ENCODE peak calls at places on chromosomes 12 and 14, in nine cellular contexts. M is lower lobe of right lung, I is SK-N-SH, X is ovary, E is RWPE2, J is heart left ventricle, Q is transverse colon, R is PC-3, U is cardiac fibroblast. N is an unnamed sample.

GRCh38 chr12:125418902-125419564 is 353.8 kb downstream of the AACS start:
- DNase-seq in M (no peak), I (no peak), X (no peak), E (no peak), J (no peak), Q (no peak), R (no peak), U (no peak), N (no peak)

GRCh38 chr12:75561921-75562320 is 50.5 kb upstream of the KRR1 start:
- DNase-seq in M (no peak), I (no peak), X (no peak), E (no peak), J (no peak), Q (no peak), R (no peak), U (no peak), N (no peak)

GRCh38 chr14:88075298-88075981 is 70.5 kb downstream of the GPR65 start:
- DNase-seq in M (no peak), I (no peak), X (no peak), E (no peak), J (no peak), Q (no peak), R (no peak), U (no peak), N (no peak)

GRCh38 chr12:123801573-123802178 is 39.6 kb downstream of the DNAH10 start:
- DNase-seq in M (no peak), I (no peak), X (no peak), E (no peak), J (no peak), Q (no peak), R (peak), U (peak), N (no peak)

GRCh38 chr14:57189070-57189469 is 79.6 kb downstream of the EXOC5 start:
- DNase-seq in M (no peak), I (peak), X (no peak), E (no peak), J (no peak), Q (no peak), R (peak), U (peak), N (no peak)

GRCh38 chr14:29857545-29857944 is 70.1 kb downstream of the PRKD1 start:
- DNase-seq in M (no peak), I (no peak), X (no peak), E (no peak), J (no peak), Q (no peak), R (no peak), U (no peak), N (no peak)

GRCh38 chr12:112167031-112167461 is 41.7 kb downstream of the TRAFD1 start:
- DNase-seq in M (no peak), I (no peak), X (no peak), E (no peak), J (no peak), Q (no peak), R (no peak), U (no peak), N (no peak)

GRCh38 chr12:71694099-71694820 is 8.4 kb downstream of the TMEM19 start:
- DNase-seq in M (no peak), I (no peak), X (no peak), E (no peak), J (no peak), Q (peak), R (no peak), U (no peak), N (no peak)

GRCh38 chr12:48996794-48997718 is 2.1 kb downstream of the DDN start:
- DNase-seq in M (peak), I (peak), X (peak), E (no peak), J (peak), Q (peak), R (peak), U (peak), N (peak)

GRCh38 chr14:79279645-79280399 is 931.5 kb downstream of the DIO2 start:
- DNase-seq in M (peak), I (peak), X (no peak), E (peak), J (peak), Q (peak), R (peak), U (peak), N (no peak)

GRCh38 chr12:53298154-53298553 is 1.3 kb upstream of the MYG1 start:
- DNase-seq in M (no peak), I (no peak), X (no peak), E (no peak), J (no peak), Q (no peak), R (peak), U (peak), N (no peak)

GRCh38 chr12:79521576-79521975 is 169.2 kb downstream of the PAWR start:
- DNase-seq in M (no peak), I (no peak), X (no peak), E (no peak), J (no peak), Q (no peak), R (no peak), U (peak), N (no peak)

GRCh38 chr12:111344254-111344875 is 24.5 kb downstream of the PHETA1 start:
- DNase-seq in M (no peak), I (no peak), X (no peak), E (no peak), J (no peak), Q (no peak), R (no peak), U (no peak), N (no peak)

GRCh38 chr12:1842905-1843640 is 22.7 kb downstream of the LRTM2 start:
- DNase-seq in M (peak), I (no peak), X (peak), E (peak), J (no peak), Q (peak), R (no peak), U (no peak), N (no peak)

GRCh38 chr12:1845010-1845409 is 24.6 kb downstream of the LRTM2 start:
- DNase-seq in M (peak), I (no peak), X (no peak), E (peak), J (no peak), Q (no peak), R (no peak), U (no peak), N (no peak)

GRCh38 chr12:1843641-1844005 is 23.3 kb downstream of the LRTM2 start:
- DNase-seq in M (peak), I (no peak), X (no peak), E (peak), J (no peak), Q (no peak), R (no peak), U (no peak), N (no peak)

GRCh38 chr12:1845427-1845826 is 25.1 kb downstream of the LRTM2 start:
- DNase-seq in M (peak), I (no peak), X (no peak), E (peak), J (no peak), Q (peak), R (no peak), U (no peak), N (no peak)

GRCh38 chr12:1844223-1844622 is 23.9 kb downstream of the LRTM2 start:
- DNase-seq in M (peak), I (no peak), X (no peak), E (peak), J (no peak), Q (peak), R (no peak), U (no peak), N (no peak)
- H3K4me3 ChIP-seq in M (no peak), I (no peak), X (no peak), E (no peak), J (no peak), Q (no peak), R (no peak), U (no peak), N (no peak)

GRCh38 chr12:96994900-96995299 is 87.8 kb downstream of the NEDD1 start:
- DNase-seq in M (no peak), I (no peak), X (no peak), E (no peak), J (no peak), Q (no peak), R (no peak), U (no peak), N (no peak)
- TF ChIP-seq CTCF in M (no peak), I (no peak), X (no peak), E (no peak), J (no peak), Q (no peak), R (no peak), U (no peak), N (no peak)

DNA sequence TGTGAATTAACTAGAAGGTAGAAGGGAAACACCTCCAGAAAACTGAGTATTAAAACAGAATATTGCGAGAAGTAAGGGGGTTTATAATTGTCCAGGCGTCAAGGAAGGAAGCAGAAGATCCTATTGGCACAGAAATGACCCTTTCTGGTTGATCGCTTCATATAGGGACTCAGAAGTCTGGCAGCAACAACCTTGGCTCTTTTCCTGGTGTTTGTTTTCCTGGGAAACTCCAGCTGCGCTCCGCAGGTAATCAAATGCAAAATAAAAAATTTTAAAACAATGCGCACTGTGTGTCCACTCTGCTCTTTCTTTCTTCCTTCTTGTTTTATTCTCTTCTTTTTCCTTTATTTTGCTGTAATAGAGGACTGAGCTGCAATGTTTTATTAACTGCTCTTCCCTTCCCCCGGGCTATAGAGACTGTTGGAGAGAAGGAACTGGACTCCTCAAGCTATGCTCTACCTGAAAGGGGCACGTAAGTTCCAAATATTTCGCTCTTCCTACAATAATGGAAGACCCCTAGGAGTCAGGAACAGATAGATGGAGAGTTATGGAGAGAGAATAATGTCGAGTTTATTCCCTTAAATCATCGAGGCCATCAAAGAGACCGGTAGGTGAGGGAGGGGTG is 737 bp downstream of the SPX start:
- DNase-seq in M (no peak), I (no peak), X (no peak), E (no peak), J (no peak), Q (no peak), R (no peak), U (no peak), N (no peak)
- H3K4me3 ChIP-seq in M (peak), I (peak), X (no peak), E (peak), J (peak), Q (peak), R (peak), U (peak), N (peak)

DNA sequence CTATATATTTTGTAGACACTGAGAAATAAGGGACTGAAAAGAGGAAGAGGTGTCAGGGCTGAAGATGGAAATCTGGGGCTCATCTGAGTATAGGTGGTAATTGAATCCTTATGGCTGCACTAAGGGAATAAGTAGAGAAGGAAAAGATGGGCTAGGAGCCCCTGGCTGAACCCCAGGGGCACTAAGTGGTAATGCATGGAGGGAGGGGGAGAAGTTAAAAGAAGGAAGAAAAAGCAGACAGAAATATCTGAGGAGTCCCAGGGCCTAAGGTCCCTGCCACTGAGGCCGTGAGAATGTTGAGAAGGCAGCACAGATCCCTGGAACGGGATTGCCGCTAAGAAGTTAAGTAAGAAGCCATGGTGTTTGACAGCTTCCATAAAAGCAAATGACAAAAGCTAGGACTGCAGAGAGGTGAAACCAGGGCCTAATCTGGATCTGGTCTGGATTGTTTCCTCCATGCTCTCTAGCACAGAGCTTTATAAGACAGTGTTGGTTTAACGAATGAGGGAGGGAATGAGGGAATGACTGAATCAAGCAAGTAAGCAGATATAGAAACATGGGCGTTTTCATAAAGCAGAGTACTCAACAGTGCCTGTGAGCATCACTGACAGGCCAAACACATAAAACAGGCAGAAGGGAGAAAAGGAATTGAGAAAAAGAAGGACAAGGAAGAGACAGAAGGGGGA is 92.9 kb downstream of the HMGA2 start:
- DNase-seq in M (no peak), I (no peak), X (no peak), E (no peak), J (no peak), Q (no peak), R (no peak), U (no peak), N (no peak)
- TF ChIP-seq CTCF in M (no peak), I (peak), X (no peak), E (no peak), J (no peak), Q (no peak), R (no peak), U (no peak), N (no peak)

GRCh38 chr12:99450231-99450630 is 197.3 kb upstream of the GARIN6 start:
- DNase-seq in M (no peak), I (no peak), X (no peak), E (no peak), J (no peak), Q (no peak), R (no peak), U (no peak), N (no peak)

GRCh38 chr12:99454539-99455172 is 192.9 kb upstream of the GARIN6 start:
- DNase-seq in M (no peak), I (no peak), X (no peak), E (no peak), J (no peak), Q (no peak), R (no peak), U (no peak), N (no peak)

GRCh38 chr12:99453831-99454538 is 193.6 kb upstream of the GARIN6 start:
- DNase-seq in M (no peak), I (no peak), X (no peak), E (no peak), J (no peak), Q (no peak), R (no peak), U (no peak), N (no peak)

GRCh38 chr12:99455350-99456037 is 192.1 kb upstream of the GARIN6 start:
- DNase-seq in M (no peak), I (no peak), X (no peak), E (peak), J (no peak), Q (no peak), R (peak), U (no peak), N (no peak)
- H3K4me3 ChIP-seq in M (no peak), I (no peak), X (no peak), E (no peak), J (no peak), Q (no peak), R (no peak), U (no peak), N (no peak)